ENCODE peak calls at places on chromosomes 12 and 14, in nine cellular contexts. One of them, this sample, is unnamed.
A peak's percentile ranks its signal among the peaks of the same experiment; 100 is the strongest.

GRCh38 chr12:9319842-9320173 is 111.6 kb upstream of the PZP start:
- ATAC-seq in CD8-positive, alpha-beta T cell: no peak
- ATAC-seq in left cardiac atrium: no peak
- ATAC-seq in naive thymus-derived CD8-positive, alpha-beta T cell: no peak
- ATAC-seq in naive B cell: peak; percentile 98
- ATAC-seq in stimulated activated naive CD8-positive, alpha-beta T cell treated with anti-CD3 and anti-CD28 coated beads, Interleukin-15, amount 100 ng/mL, for 72 hours: no peak
- ATAC-seq in Right ventricle myocardium superior: no peak
- ATAC-seq in HepG2: no peak
- ATAC-seq in activated naive CD8-positive, alpha-beta T cell treated with anti-CD3 and anti-CD28 coated beads, Interleukin-2, amount 10 ng/mL, durations not matched to agents 7 days and 5 days: no peak
- ATAC-seq in this sample: peak; percentile 78

GRCh38 chr14:85482549-85482948 is 47.4 kb upstream of the FLRT2 start:
- ATAC-seq in CD8-positive, alpha-beta T cell: no peak
- ATAC-seq in left cardiac atrium: peak; percentile 18
- ATAC-seq in naive thymus-derived CD8-positive, alpha-beta T cell: no peak
- ATAC-seq in naive B cell: no peak
- ATAC-seq in stimulated activated naive CD8-positive, alpha-beta T cell treated with anti-CD3 and anti-CD28 coated beads, Interleukin-15, amount 100 ng/mL, for 72 hours: no peak
- ATAC-seq in Right ventricle myocardium superior: no peak
- ATAC-seq in HepG2: peak; percentile 100
- ATAC-seq in activated naive CD8-positive, alpha-beta T cell treated with anti-CD3 and anti-CD28 coated beads, Interleukin-2, amount 10 ng/mL, durations not matched to agents 7 days and 5 days: no peak
- ATAC-seq in this sample: no peak

GRCh38 chr14:69619007-69619406 is 7.6 kb downstream of the SUSD6 start:
- ATAC-seq in CD8-positive, alpha-beta T cell: no peak
- ATAC-seq in left cardiac atrium: no peak
- ATAC-seq in naive thymus-derived CD8-positive, alpha-beta T cell: no peak
- ATAC-seq in naive B cell: no peak
- ATAC-seq in stimulated activated naive CD8-positive, alpha-beta T cell treated with anti-CD3 and anti-CD28 coated beads, Interleukin-15, amount 100 ng/mL, for 72 hours: no peak
- ATAC-seq in Right ventricle myocardium superior: no peak
- ATAC-seq in HepG2: no peak
- ATAC-seq in activated naive CD8-positive, alpha-beta T cell treated with anti-CD3 and anti-CD28 coated beads, Interleukin-2, amount 10 ng/mL, durations not matched to agents 7 days and 5 days: no peak
- ATAC-seq in this sample: no peak

GRCh38 chr14:23024612-23025075 is 10.1 kb downstream of the PSMB5 start:
- ATAC-seq in CD8-positive, alpha-beta T cell: no peak
- ATAC-seq in left cardiac atrium: no peak
- ATAC-seq in naive thymus-derived CD8-positive, alpha-beta T cell: no peak
- ATAC-seq in naive B cell: no peak
- ATAC-seq in stimulated activated naive CD8-positive, alpha-beta T cell treated with anti-CD3 and anti-CD28 coated beads, Interleukin-15, amount 100 ng/mL, for 72 hours: peak; percentile 63
- ATAC-seq in Right ventricle myocardium superior: no peak
- ATAC-seq in HepG2: no peak
- ATAC-seq in activated naive CD8-positive, alpha-beta T cell treated with anti-CD3 and anti-CD28 coated beads, Interleukin-2, amount 10 ng/mL, durations not matched to agents 7 days and 5 days: no peak
- ATAC-seq in this sample: no peak

GRCh38 chr14:49950275-49951250 is 57.7 kb downstream of the ARF6 start:
- ATAC-seq in CD8-positive, alpha-beta T cell: no peak
- ATAC-seq in left cardiac atrium: no peak
- ATAC-seq in naive thymus-derived CD8-positive, alpha-beta T cell: no peak
- ATAC-seq in naive B cell: no peak
- ATAC-seq in stimulated activated naive CD8-positive, alpha-beta T cell treated with anti-CD3 and anti-CD28 coated beads, Interleukin-15, amount 100 ng/mL, for 72 hours: peak; percentile 92
- ATAC-seq in Right ventricle myocardium superior: no peak
- ATAC-seq in HepG2: no peak
- ATAC-seq in activated naive CD8-positive, alpha-beta T cell treated with anti-CD3 and anti-CD28 coated beads, Interleukin-2, amount 10 ng/mL, durations not matched to agents 7 days and 5 days: no peak
- ATAC-seq in this sample: peak; percentile 93

GRCh38 chr12:26345471-26346003 is 150.2 kb downstream of the SSPN start:
- ATAC-seq in CD8-positive, alpha-beta T cell: no peak
- ATAC-seq in left cardiac atrium: no peak
- ATAC-seq in naive thymus-derived CD8-positive, alpha-beta T cell: no peak
- ATAC-seq in naive B cell: no peak
- ATAC-seq in stimulated activated naive CD8-positive, alpha-beta T cell treated with anti-CD3 and anti-CD28 coated beads, Interleukin-15, amount 100 ng/mL, for 72 hours: peak; percentile 53
- ATAC-seq in Right ventricle myocardium superior: no peak
- ATAC-seq in HepG2: no peak
- ATAC-seq in activated naive CD8-positive, alpha-beta T cell treated with anti-CD3 and anti-CD28 coated beads, Interleukin-2, amount 10 ng/mL, durations not matched to agents 7 days and 5 days: peak; percentile 93
- ATAC-seq in this sample: no peak

GRCh38 chr12:98419101-98419794 is 96.1 kb upstream of the TMPO start:
- ATAC-seq in CD8-positive, alpha-beta T cell: no peak
- ATAC-seq in left cardiac atrium: no peak
- ATAC-seq in naive thymus-derived CD8-positive, alpha-beta T cell: no peak
- ATAC-seq in naive B cell: no peak
- ATAC-seq in stimulated activated naive CD8-positive, alpha-beta T cell treated with anti-CD3 and anti-CD28 coated beads, Interleukin-15, amount 100 ng/mL, for 72 hours: no peak
- ATAC-seq in Right ventricle myocardium superior: no peak
- ATAC-seq in HepG2: no peak
- ATAC-seq in activated naive CD8-positive, alpha-beta T cell treated with anti-CD3 and anti-CD28 coated beads, Interleukin-2, amount 10 ng/mL, durations not matched to agents 7 days and 5 days: no peak
- ATAC-seq in this sample: no peak

GRCh38 chr12:111424793-111425251 is 19.1 kb downstream of the SH2B3 start:
- ATAC-seq in CD8-positive, alpha-beta T cell: peak; percentile 53
- ATAC-seq in left cardiac atrium: peak; percentile 4
- ATAC-seq in naive thymus-derived CD8-positive, alpha-beta T cell: no peak
- ATAC-seq in naive B cell: peak; percentile 33
- ATAC-seq in stimulated activated naive CD8-positive, alpha-beta T cell treated with anti-CD3 and anti-CD28 coated beads, Interleukin-15, amount 100 ng/mL, for 72 hours: peak; percentile 50
- ATAC-seq in Right ventricle myocardium superior: peak; percentile 29
- ATAC-seq in HepG2: peak; percentile 62
- ATAC-seq in activated naive CD8-positive, alpha-beta T cell treated with anti-CD3 and anti-CD28 coated beads, Interleukin-2, amount 10 ng/mL, durations not matched to agents 7 days and 5 days: no peak
- ATAC-seq in this sample: no peak

GRCh38 chr14:101150010-101150409 is 246.5 kb upstream of the RTL1 start:
- ATAC-seq in CD8-positive, alpha-beta T cell: no peak
- ATAC-seq in left cardiac atrium: no peak
- ATAC-seq in naive thymus-derived CD8-positive, alpha-beta T cell: no peak
- ATAC-seq in naive B cell: no peak
- ATAC-seq in stimulated activated naive CD8-positive, alpha-beta T cell treated with anti-CD3 and anti-CD28 coated beads, Interleukin-15, amount 100 ng/mL, for 72 hours: no peak
- ATAC-seq in Right ventricle myocardium superior: no peak
- ATAC-seq in HepG2: no peak
- ATAC-seq in activated naive CD8-positive, alpha-beta T cell treated with anti-CD3 and anti-CD28 coated beads, Interleukin-2, amount 10 ng/mL, durations not matched to agents 7 days and 5 days: no peak
- ATAC-seq in this sample: no peak

GRCh38 chr14:69002069-69002468 is 23.0 kb upstream of the ACTN1 start:
- ATAC-seq in CD8-positive, alpha-beta T cell: no peak
- ATAC-seq in left cardiac atrium: peak; percentile 63
- ATAC-seq in naive thymus-derived CD8-positive, alpha-beta T cell: peak; percentile 75
- ATAC-seq in naive B cell: no peak
- ATAC-seq in stimulated activated naive CD8-positive, alpha-beta T cell treated with anti-CD3 and anti-CD28 coated beads, Interleukin-15, amount 100 ng/mL, for 72 hours: no peak
- ATAC-seq in Right ventricle myocardium superior: peak; percentile 92
- ATAC-seq in HepG2: peak; percentile 99
- ATAC-seq in activated naive CD8-positive, alpha-beta T cell treated with anti-CD3 and anti-CD28 coated beads, Interleukin-2, amount 10 ng/mL, durations not matched to agents 7 days and 5 days: peak; percentile 64
- ATAC-seq in this sample: peak; percentile 76

GRCh38 chr12:46246021-46246700 is 22.7 kb downstream of the SLC38A1 start:
- ATAC-seq in CD8-positive, alpha-beta T cell: peak; percentile 89
- ATAC-seq in left cardiac atrium: no peak
- ATAC-seq in naive thymus-derived CD8-positive, alpha-beta T cell: peak; percentile 86
- ATAC-seq in naive B cell: no peak
- ATAC-seq in stimulated activated naive CD8-positive, alpha-beta T cell treated with anti-CD3 and anti-CD28 coated beads, Interleukin-15, amount 100 ng/mL, for 72 hours: no peak
- ATAC-seq in Right ventricle myocardium superior: no peak
- ATAC-seq in HepG2: no peak
- ATAC-seq in activated naive CD8-positive, alpha-beta T cell treated with anti-CD3 and anti-CD28 coated beads, Interleukin-2, amount 10 ng/mL, durations not matched to agents 7 days and 5 days: peak; percentile 14
- ATAC-seq in this sample: no peak

GRCh38 chr12:110639336-110640178 is 25.6 kb downstream of the TCTN1 start:
- ATAC-seq in CD8-positive, alpha-beta T cell: no peak
- ATAC-seq in left cardiac atrium: peak; percentile 56
- ATAC-seq in naive thymus-derived CD8-positive, alpha-beta T cell: no peak
- ATAC-seq in naive B cell: no peak
- ATAC-seq in stimulated activated naive CD8-positive, alpha-beta T cell treated with anti-CD3 and anti-CD28 coated beads, Interleukin-15, amount 100 ng/mL, for 72 hours: no peak
- ATAC-seq in Right ventricle myocardium superior: peak; percentile 39
- ATAC-seq in HepG2: no peak
- ATAC-seq in activated naive CD8-positive, alpha-beta T cell treated with anti-CD3 and anti-CD28 coated beads, Interleukin-2, amount 10 ng/mL, durations not matched to agents 7 days and 5 days: no peak
- ATAC-seq in this sample: no peak

GRCh38 chr14:49194067-49194466 is 392.1 kb downstream of the RPS29 start:
- ATAC-seq in CD8-positive, alpha-beta T cell: no peak
- ATAC-seq in left cardiac atrium: no peak
- ATAC-seq in naive thymus-derived CD8-positive, alpha-beta T cell: no peak
- ATAC-seq in naive B cell: no peak
- ATAC-seq in stimulated activated naive CD8-positive, alpha-beta T cell treated with anti-CD3 and anti-CD28 coated beads, Interleukin-15, amount 100 ng/mL, for 72 hours: peak; percentile 3
- ATAC-seq in Right ventricle myocardium superior: no peak
- ATAC-seq in HepG2: no peak
- ATAC-seq in activated naive CD8-positive, alpha-beta T cell treated with anti-CD3 and anti-CD28 coated beads, Interleukin-2, amount 10 ng/mL, durations not matched to agents 7 days and 5 days: no peak
- ATAC-seq in this sample: no peak

GRCh38 chr12:130981156-130981789 is 27.6 kb downstream of the ADGRD1 start:
- ATAC-seq in CD8-positive, alpha-beta T cell: no peak
- ATAC-seq in left cardiac atrium: no peak
- ATAC-seq in naive thymus-derived CD8-positive, alpha-beta T cell: no peak
- ATAC-seq in naive B cell: peak; percentile 10
- ATAC-seq in stimulated activated naive CD8-positive, alpha-beta T cell treated with anti-CD3 and anti-CD28 coated beads, Interleukin-15, amount 100 ng/mL, for 72 hours: no peak
- ATAC-seq in Right ventricle myocardium superior: no peak
- ATAC-seq in HepG2: no peak
- ATAC-seq in activated naive CD8-positive, alpha-beta T cell treated with anti-CD3 and anti-CD28 coated beads, Interleukin-2, amount 10 ng/mL, durations not matched to agents 7 days and 5 days: no peak
- ATAC-seq in this sample: no peak

GRCh38 chr12:91819132-91819447 is 326.6 kb downstream of the BTG1 start:
- ATAC-seq in CD8-positive, alpha-beta T cell: no peak
- ATAC-seq in left cardiac atrium: no peak
- ATAC-seq in naive thymus-derived CD8-positive, alpha-beta T cell: no peak
- ATAC-seq in naive B cell: no peak
- ATAC-seq in stimulated activated naive CD8-positive, alpha-beta T cell treated with anti-CD3 and anti-CD28 coated beads, Interleukin-15, amount 100 ng/mL, for 72 hours: no peak
- ATAC-seq in Right ventricle myocardium superior: no peak
- ATAC-seq in HepG2: no peak
- ATAC-seq in activated naive CD8-positive, alpha-beta T cell treated with anti-CD3 and anti-CD28 coated beads, Interleukin-2, amount 10 ng/mL, durations not matched to agents 7 days and 5 days: no peak
- ATAC-seq in this sample: no peak

GRCh38 chr12:128661216-128661550 is 162.6 kb downstream of the SLC15A4 start:
- ATAC-seq in CD8-positive, alpha-beta T cell: no peak
- ATAC-seq in left cardiac atrium: no peak
- ATAC-seq in naive thymus-derived CD8-positive, alpha-beta T cell: no peak
- ATAC-seq in naive B cell: no peak
- ATAC-seq in stimulated activated naive CD8-positive, alpha-beta T cell treated with anti-CD3 and anti-CD28 coated beads, Interleukin-15, amount 100 ng/mL, for 72 hours: no peak
- ATAC-seq in Right ventricle myocardium superior: no peak
- ATAC-seq in HepG2: no peak
- ATAC-seq in activated naive CD8-positive, alpha-beta T cell treated with anti-CD3 and anti-CD28 coated beads, Interleukin-2, amount 10 ng/mL, durations not matched to agents 7 days and 5 days: no peak
- ATAC-seq in this sample: no peak

GRCh38 chr14:64625363-64626232 is 75.8 kb downstream of the PPP1R36 start:
- ATAC-seq in CD8-positive, alpha-beta T cell: no peak
- ATAC-seq in left cardiac atrium: peak; percentile 42
- ATAC-seq in naive thymus-derived CD8-positive, alpha-beta T cell: no peak
- ATAC-seq in naive B cell: no peak
- ATAC-seq in stimulated activated naive CD8-positive, alpha-beta T cell treated with anti-CD3 and anti-CD28 coated beads, Interleukin-15, amount 100 ng/mL, for 72 hours: no peak
- ATAC-seq in Right ventricle myocardium superior: peak; percentile 71
- ATAC-seq in HepG2: peak; percentile 76
- ATAC-seq in activated naive CD8-positive, alpha-beta T cell treated with anti-CD3 and anti-CD28 coated beads, Interleukin-2, amount 10 ng/mL, durations not matched to agents 7 days and 5 days: no peak
- ATAC-seq in this sample: peak; percentile 26

GRCh38 chr14:88026890-88027289 is 22.0 kb downstream of the GPR65 start:
- ATAC-seq in CD8-positive, alpha-beta T cell: peak; percentile 44
- ATAC-seq in left cardiac atrium: no peak
- ATAC-seq in naive thymus-derived CD8-positive, alpha-beta T cell: peak; percentile 66
- ATAC-seq in naive B cell: no peak
- ATAC-seq in stimulated activated naive CD8-positive, alpha-beta T cell treated with anti-CD3 and anti-CD28 coated beads, Interleukin-15, amount 100 ng/mL, for 72 hours: peak; percentile 7
- ATAC-seq in Right ventricle myocardium superior: no peak
- ATAC-seq in HepG2: no peak
- ATAC-seq in activated naive CD8-positive, alpha-beta T cell treated with anti-CD3 and anti-CD28 coated beads, Interleukin-2, amount 10 ng/mL, durations not matched to agents 7 days and 5 days: peak; percentile 57
- ATAC-seq in this sample: no peak

GRCh38 chr14:90444077-90444696 is 47.4 kb downstream of the CALM1 start:
- ATAC-seq in CD8-positive, alpha-beta T cell: no peak
- ATAC-seq in left cardiac atrium: no peak
- ATAC-seq in naive thymus-derived CD8-positive, alpha-beta T cell: no peak
- ATAC-seq in naive B cell: no peak
- ATAC-seq in stimulated activated naive CD8-positive, alpha-beta T cell treated with anti-CD3 and anti-CD28 coated beads, Interleukin-15, amount 100 ng/mL, for 72 hours: no peak
- ATAC-seq in Right ventricle myocardium superior: no peak
- ATAC-seq in HepG2: peak; percentile 62
- ATAC-seq in activated naive CD8-positive, alpha-beta T cell treated with anti-CD3 and anti-CD28 coated beads, Interleukin-2, amount 10 ng/mL, durations not matched to agents 7 days and 5 days: no peak
- ATAC-seq in this sample: peak; percentile 97

GRCh38 chr12:85985996-85986395 is 111.9 kb downstream of the NTS start:
- ATAC-seq in CD8-positive, alpha-beta T cell: no peak
- ATAC-seq in left cardiac atrium: no peak
- ATAC-seq in naive thymus-derived CD8-positive, alpha-beta T cell: no peak
- ATAC-seq in naive B cell: no peak
- ATAC-seq in stimulated activated naive CD8-positive, alpha-beta T cell treated with anti-CD3 and anti-CD28 coated beads, Interleukin-15, amount 100 ng/mL, for 72 hours: no peak
- ATAC-seq in Right ventricle myocardium superior: no peak
- ATAC-seq in HepG2: no peak
- ATAC-seq in activated naive CD8-positive, alpha-beta T cell treated with anti-CD3 and anti-CD28 coated beads, Interleukin-2, amount 10 ng/mL, durations not matched to agents 7 days and 5 days: no peak
- ATAC-seq in this sample: no peak

GRCh38 chr12:25328082-25328712 is 77.5 kb upstream of the KRAS start:
- ATAC-seq in CD8-positive, alpha-beta T cell: no peak
- ATAC-seq in left cardiac atrium: no peak
- ATAC-seq in naive thymus-derived CD8-positive, alpha-beta T cell: no peak
- ATAC-seq in naive B cell: no peak
- ATAC-seq in stimulated activated naive CD8-positive, alpha-beta T cell treated with anti-CD3 and anti-CD28 coated beads, Interleukin-15, amount 100 ng/mL, for 72 hours: peak; percentile 61
- ATAC-seq in Right ventricle myocardium superior: no peak
- ATAC-seq in HepG2: no peak
- ATAC-seq in activated naive CD8-positive, alpha-beta T cell treated with anti-CD3 and anti-CD28 coated beads, Interleukin-2, amount 10 ng/mL, durations not matched to agents 7 days and 5 days: no peak
- ATAC-seq in this sample: peak; percentile 37

GRCh38 chr14:91138511-91139359 is 24.9 kb downstream of the DGLUCY start:
- ATAC-seq in CD8-positive, alpha-beta T cell: peak; percentile 72
- ATAC-seq in left cardiac atrium: no peak
- ATAC-seq in naive thymus-derived CD8-positive, alpha-beta T cell: peak; percentile 25
- ATAC-seq in naive B cell: no peak
- ATAC-seq in stimulated activated naive CD8-positive, alpha-beta T cell treated with anti-CD3 and anti-CD28 coated beads, Interleukin-15, amount 100 ng/mL, for 72 hours: peak; percentile 80
- ATAC-seq in Right ventricle myocardium superior: peak; percentile 27
- ATAC-seq in HepG2: peak; percentile 72
- ATAC-seq in activated naive CD8-positive, alpha-beta T cell treated with anti-CD3 and anti-CD28 coated beads, Interleukin-2, amount 10 ng/mL, durations not matched to agents 7 days and 5 days: peak; percentile 28
- ATAC-seq in this sample: peak; percentile 28

GRCh38 chr12:45388545-45388944 is 172.7 kb downstream of the ANO6 start:
- ATAC-seq in CD8-positive, alpha-beta T cell: no peak
- ATAC-seq in left cardiac atrium: peak; percentile 66
- ATAC-seq in naive thymus-derived CD8-positive, alpha-beta T cell: no peak
- ATAC-seq in naive B cell: no peak
- ATAC-seq in stimulated activated naive CD8-positive, alpha-beta T cell treated with anti-CD3 and anti-CD28 coated beads, Interleukin-15, amount 100 ng/mL, for 72 hours: no peak
- ATAC-seq in Right ventricle myocardium superior: peak; percentile 65
- ATAC-seq in HepG2: peak; percentile 69
- ATAC-seq in activated naive CD8-positive, alpha-beta T cell treated with anti-CD3 and anti-CD28 coated beads, Interleukin-2, amount 10 ng/mL, durations not matched to agents 7 days and 5 days: no peak
- ATAC-seq in this sample: no peak

GRCh38 chr12:89857652-89858274 is 149.1 kb upstream of the ATP2B1 start:
- ATAC-seq in CD8-positive, alpha-beta T cell: no peak
- ATAC-seq in left cardiac atrium: peak; percentile 44
- ATAC-seq in naive thymus-derived CD8-positive, alpha-beta T cell: no peak
- ATAC-seq in naive B cell: no peak
- ATAC-seq in stimulated activated naive CD8-positive, alpha-beta T cell treated with anti-CD3 and anti-CD28 coated beads, Interleukin-15, amount 100 ng/mL, for 72 hours: no peak
- ATAC-seq in Right ventricle myocardium superior: peak; percentile 64
- ATAC-seq in HepG2: no peak
- ATAC-seq in activated naive CD8-positive, alpha-beta T cell treated with anti-CD3 and anti-CD28 coated beads, Interleukin-2, amount 10 ng/mL, durations not matched to agents 7 days and 5 days: no peak
- ATAC-seq in this sample: no peak

GRCh38 chr14:102897299-102898027 is 25.0 kb upstream of the AMN start:
- ATAC-seq in CD8-positive, alpha-beta T cell: no peak
- ATAC-seq in left cardiac atrium: no peak
- ATAC-seq in naive thymus-derived CD8-positive, alpha-beta T cell: no peak
- ATAC-seq in naive B cell: no peak
- ATAC-seq in stimulated activated naive CD8-positive, alpha-beta T cell treated with anti-CD3 and anti-CD28 coated beads, Interleukin-15, amount 100 ng/mL, for 72 hours: no peak
- ATAC-seq in Right ventricle myocardium superior: no peak
- ATAC-seq in HepG2: no peak
- ATAC-seq in activated naive CD8-positive, alpha-beta T cell treated with anti-CD3 and anti-CD28 coated beads, Interleukin-2, amount 10 ng/mL, durations not matched to agents 7 days and 5 days: no peak
- ATAC-seq in this sample: no peak

GRCh38 chr14:77140937-77141591 is 527 bp downstream of the ZDHHC22 start:
- ATAC-seq in CD8-positive, alpha-beta T cell: no peak
- ATAC-seq in left cardiac atrium: peak; percentile 49
- ATAC-seq in naive thymus-derived CD8-positive, alpha-beta T cell: peak; percentile 30
- ATAC-seq in naive B cell: peak; percentile 46
- ATAC-seq in stimulated activated naive CD8-positive, alpha-beta T cell treated with anti-CD3 and anti-CD28 coated beads, Interleukin-15, amount 100 ng/mL, for 72 hours: peak; percentile 27
- ATAC-seq in Right ventricle myocardium superior: peak; percentile 67
- ATAC-seq in HepG2: peak; percentile 93
- ATAC-seq in activated naive CD8-positive, alpha-beta T cell treated with anti-CD3 and anti-CD28 coated beads, Interleukin-2, amount 10 ng/mL, durations not matched to agents 7 days and 5 days: peak; percentile 35
- ATAC-seq in this sample: peak; percentile 19

GRCh38 chr14:70886421-70887206 is 20.6 kb upstream of the PCNX1 start:
- ATAC-seq in CD8-positive, alpha-beta T cell: peak; percentile 32
- ATAC-seq in left cardiac atrium: peak; percentile 10
- ATAC-seq in naive thymus-derived CD8-positive, alpha-beta T cell: peak; percentile 71
- ATAC-seq in naive B cell: peak; percentile 77
- ATAC-seq in stimulated activated naive CD8-positive, alpha-beta T cell treated with anti-CD3 and anti-CD28 coated beads, Interleukin-15, amount 100 ng/mL, for 72 hours: peak; percentile 73
- ATAC-seq in Right ventricle myocardium superior: no peak
- ATAC-seq in HepG2: no peak
- ATAC-seq in activated naive CD8-positive, alpha-beta T cell treated with anti-CD3 and anti-CD28 coated beads, Interleukin-2, amount 10 ng/mL, durations not matched to agents 7 days and 5 days: peak; percentile 73
- ATAC-seq in this sample: peak; percentile 12

GRCh38 chr12:13288937-13289643 is 92.6 kb downstream of the EMP1 start:
- ATAC-seq in CD8-positive, alpha-beta T cell: no peak
- ATAC-seq in left cardiac atrium: no peak
- ATAC-seq in naive thymus-derived CD8-positive, alpha-beta T cell: no peak
- ATAC-seq in naive B cell: no peak
- ATAC-seq in stimulated activated naive CD8-positive, alpha-beta T cell treated with anti-CD3 and anti-CD28 coated beads, Interleukin-15, amount 100 ng/mL, for 72 hours: no peak
- ATAC-seq in Right ventricle myocardium superior: no peak
- ATAC-seq in HepG2: no peak
- ATAC-seq in activated naive CD8-positive, alpha-beta T cell treated with anti-CD3 and anti-CD28 coated beads, Interleukin-2, amount 10 ng/mL, durations not matched to agents 7 days and 5 days: no peak
- ATAC-seq in this sample: no peak

GRCh38 chr12:117876492-117876816 is 92.3 kb downstream of the KSR2 start:
- ATAC-seq in CD8-positive, alpha-beta T cell: no peak
- ATAC-seq in left cardiac atrium: no peak
- ATAC-seq in naive thymus-derived CD8-positive, alpha-beta T cell: no peak
- ATAC-seq in naive B cell: no peak
- ATAC-seq in stimulated activated naive CD8-positive, alpha-beta T cell treated with anti-CD3 and anti-CD28 coated beads, Interleukin-15, amount 100 ng/mL, for 72 hours: no peak
- ATAC-seq in Right ventricle myocardium superior: no peak
- ATAC-seq in HepG2: no peak
- ATAC-seq in activated naive CD8-positive, alpha-beta T cell treated with anti-CD3 and anti-CD28 coated beads, Interleukin-2, amount 10 ng/mL, durations not matched to agents 7 days and 5 days: no peak
- ATAC-seq in this sample: no peak

GRCh38 chr14:100899841-100900771 is 3.4 kb downstream of the RTL1 start:
- ATAC-seq in CD8-positive, alpha-beta T cell: no peak
- ATAC-seq in left cardiac atrium: peak; percentile 25
- ATAC-seq in naive thymus-derived CD8-positive, alpha-beta T cell: no peak
- ATAC-seq in naive B cell: no peak
- ATAC-seq in stimulated activated naive CD8-positive, alpha-beta T cell treated with anti-CD3 and anti-CD28 coated beads, Interleukin-15, amount 100 ng/mL, for 72 hours: no peak
- ATAC-seq in Right ventricle myocardium superior: peak; percentile 76
- ATAC-seq in HepG2: peak; percentile 77
- ATAC-seq in activated naive CD8-positive, alpha-beta T cell treated with anti-CD3 and anti-CD28 coated beads, Interleukin-2, amount 10 ng/mL, durations not matched to agents 7 days and 5 days: no peak
- ATAC-seq in this sample: no peak

GRCh38 chr12:76337583-76337982 is 10.6 kb downstream of the BBS10 start:
- ATAC-seq in CD8-positive, alpha-beta T cell: no peak
- ATAC-seq in left cardiac atrium: no peak
- ATAC-seq in naive thymus-derived CD8-positive, alpha-beta T cell: no peak
- ATAC-seq in naive B cell: no peak
- ATAC-seq in stimulated activated naive CD8-positive, alpha-beta T cell treated with anti-CD3 and anti-CD28 coated beads, Interleukin-15, amount 100 ng/mL, for 72 hours: no peak
- ATAC-seq in Right ventricle myocardium superior: no peak
- ATAC-seq in HepG2: no peak
- ATAC-seq in activated naive CD8-positive, alpha-beta T cell treated with anti-CD3 and anti-CD28 coated beads, Interleukin-2, amount 10 ng/mL, durations not matched to agents 7 days and 5 days: no peak
- ATAC-seq in this sample: no peak